ENCODE peak calls at places on chromosomes 13 and 19, in eight cellular contexts. K, R, G, Q, I, E, A and S are unnamed samples.

GRCh38 chr19:21468791-21469190 is 36.6 kb upstream of the ZNF429 start:
- DNase-seq in K (no peak), R (no peak), G (no peak), Q (no peak), I (no peak), E (no peak), A (no peak), S (peak)

GRCh38 chr13:46555722-46556121 is 2.8 kb downstream of the LRCH1 start:
- DNase-seq in K (no peak), R (no peak), G (no peak), Q (no peak), I (no peak), E (no peak), A (no peak), S (no peak)

GRCh38 chr13:98280176-98280510 is 103.1 kb upstream of the RNF113B start:
- DNase-seq in K (no peak), R (no peak), G (no peak), Q (no peak), I (no peak), E (no peak), A (no peak), S (no peak)

GRCh38 chr19:16062789-16063188 is 13.5 kb upstream of the TPM4 start:
- DNase-seq in K (no peak), R (peak), G (peak), Q (no peak), I (peak), E (no peak), A (no peak), S (peak)

GRCh38 chr19:2235026-2235395 is 1.1 kb downstream of the PLEKHJ1 start:
- DNase-seq in K (no peak), R (no peak), G (no peak), Q (no peak), I (no peak), E (no peak), A (no peak), S (no peak)

GRCh38 chr13:31044658-31045620 is 112.5 kb downstream of the TEX26 start:
- DNase-seq in K (no peak), R (no peak), G (peak), Q (no peak), I (no peak), E (no peak), A (no peak), S (peak)

GRCh38 chr19:5364674-5365073 is 24.1 kb upstream of the PTPRS start:
- DNase-seq in K (no peak), R (no peak), G (no peak), Q (no peak), I (no peak), E (no peak), A (no peak), S (peak)

GRCh38 chr13:43936630-43937029 is 56.9 kb downstream of the LACC1 start:
- DNase-seq in K (no peak), R (no peak), G (no peak), Q (no peak), I (no peak), E (no peak), A (no peak), S (no peak)

GRCh38 chr19:15264061-15264932 is 32.0 kb upstream of the EPHX3 start:
- DNase-seq in K (no peak), R (peak), G (peak), Q (no peak), I (peak), E (no peak), A (peak), S (peak)

GRCh38 chr13:73169971-73170370 is 111.2 kb downstream of the KLF5 start:
- DNase-seq in K (no peak), R (no peak), G (peak), Q (peak), I (no peak), E (no peak), A (no peak), S (peak)

GRCh38 chr13:41827507-41828213 is 133.2 kb downstream of the VWA8 start:
- DNase-seq in K (no peak), R (no peak), G (no peak), Q (peak), I (no peak), E (no peak), A (peak), S (no peak)

GRCh38 chr19:54074851-54075250 is 6.3 kb downstream of the TARM1 start:
- DNase-seq in K (no peak), R (no peak), G (no peak), Q (no peak), I (no peak), E (no peak), A (no peak), S (no peak)

GRCh38 chr13:85535306-85535705 is 263.9 kb downstream of the SLITRK6 start:
- DNase-seq in K (no peak), R (no peak), G (no peak), Q (no peak), I (no peak), E (no peak), A (no peak), S (no peak)

GRCh38 chr13:112768795-112769411 is 79.1 kb downstream of the ATP11A start:
- DNase-seq in K (no peak), R (no peak), G (no peak), Q (no peak), I (no peak), E (no peak), A (no peak), S (no peak)

GRCh38 chr19:1183543-1184172 is 9.6 kb upstream of the SBNO2 start:
- DNase-seq in K (no peak), R (no peak), G (no peak), Q (no peak), I (no peak), E (no peak), A (peak), S (peak)

GRCh38 chr19:35066691-35067563 is 25.4 kb downstream of the HPN start:
- DNase-seq in K (peak), R (peak), G (peak), Q (no peak), I (peak), E (no peak), A (peak), S (peak)

GRCh38 chr19:46803555-46803954 is 15.2 kb upstream of the SLC1A5 start:
- DNase-seq in K (no peak), R (no peak), G (no peak), Q (no peak), I (no peak), E (no peak), A (no peak), S (no peak)

GRCh38 chr13:50936681-50937080 is 27.1 kb downstream of the RNASEH2B start:
- DNase-seq in K (no peak), R (no peak), G (no peak), Q (no peak), I (no peak), E (no peak), A (no peak), S (no peak)

GRCh38 chr13:43830481-43830873 is 43.7 kb upstream of the ENOX1 start:
- DNase-seq in K (no peak), R (no peak), G (no peak), Q (peak), I (no peak), E (no peak), A (peak), S (no peak)

GRCh38 chr19:6997679-6998445 is 23.4 kb downstream of the MBD3L2B start:
- DNase-seq in K (no peak), R (no peak), G (peak), Q (no peak), I (no peak), E (no peak), A (no peak), S (no peak)

GRCh38 chr19:2976609-2977000 is 759 bp upstream of the TLE6 start:
- DNase-seq in K (no peak), R (no peak), G (no peak), Q (no peak), I (no peak), E (no peak), A (no peak), S (no peak)

GRCh38 chr19:12155324-12155723 is 1.2 kb downstream of the ZNF625 start:
- DNase-seq in K (no peak), R (no peak), G (no peak), Q (no peak), I (no peak), E (no peak), A (no peak), S (no peak)

GRCh38 chr19:46460981-46461380 is 10.4 kb downstream of the PNMA8A start:
- DNase-seq in K (no peak), R (no peak), G (no peak), Q (peak), I (no peak), E (no peak), A (no peak), S (no peak)

GRCh38 chr19:4575267-4575793 is 15.8 kb upstream of the SEMA6B start:
- DNase-seq in K (no peak), R (no peak), G (no peak), Q (peak), I (peak), E (no peak), A (peak), S (peak)

GRCh38 chr19:54439174-54439851 is 9.7 kb upstream of the LENG8 start:
- DNase-seq in K (no peak), R (peak), G (peak), Q (no peak), I (peak), E (no peak), A (peak), S (peak)

GRCh38 chr13:62887046-62887445 is 1471.4 kb upstream of the PCDH20 start:
- DNase-seq in K (no peak), R (no peak), G (no peak), Q (no peak), I (no peak), E (no peak), A (no peak), S (no peak)

GRCh38 chr13:101111894-101112293 is 304.4 kb downstream of the NALCN start:
- DNase-seq in K (no peak), R (no peak), G (no peak), Q (no peak), I (no peak), E (no peak), A (no peak), S (no peak)

GRCh38 chr19:662207-662961 is 630 bp downstream of the RNF126 start:
- DNase-seq in K (no peak), R (peak), G (peak), Q (no peak), I (peak), E (no peak), A (peak), S (peak)

GRCh38 chr13:71643466-71643865 is 223.5 kb downstream of the DACH1 start:
- DNase-seq in K (no peak), R (no peak), G (no peak), Q (no peak), I (no peak), E (no peak), A (no peak), S (no peak)

GRCh38 chr13:113742445-113743120 is 16.4 kb upstream of the TMEM255B start:
- DNase-seq in K (no peak), R (no peak), G (no peak), Q (no peak), I (no peak), E (no peak), A (no peak), S (no peak)

GRCh38 chr19:40561947-40562346 is 14.7 kb upstream of the SHKBP1 start:
- DNase-seq in K (no peak), R (no peak), G (no peak), Q (no peak), I (no peak), E (no peak), A (no peak), S (no peak)

GRCh38 chr19:1360818-1361461 is 22.8 kb upstream of the NDUFS7 start:
- DNase-seq in K (no peak), R (no peak), G (no peak), Q (no peak), I (no peak), E (no peak), A (no peak), S (peak)